ENCODE peak calls at places on chromosomes 7 and 10, in nine cellular contexts. Z, E, W, D, M, Q, X, Y and B are unnamed samples.

GRCh38 chr10:101569838-101570763 is 18.0 kb downstream of the POLL start:
- DNase-seq in Z (peak), E (peak), W (peak), D (peak), M (peak), Q (peak), X (peak), Y (peak), B (peak)

GRCh38 chr7:135098391-135098790 is 49.5 kb upstream of the TMEM140 start:
- DNase-seq in Z (no peak), E (no peak), W (peak), D (no peak), M (no peak), Q (no peak), X (no peak), Y (no peak), B (no peak)

GRCh38 chr10:25226775-25227682 is 52.2 kb downstream of the GPR158 start:
- DNase-seq in Z (peak), E (peak), W (peak), D (peak), M (no peak), Q (no peak), X (peak), Y (peak), B (peak)

GRCh38 chr10:71705582-71705981 is 14.0 kb downstream of the C10orf105 start:
- DNase-seq in Z (no peak), E (no peak), W (no peak), D (no peak), M (no peak), Q (no peak), X (no peak), Y (no peak), B (peak)

GRCh38 chr7:13851756-13852155 is 137.7 kb downstream of the ETV1 start:
- DNase-seq in Z (no peak), E (no peak), W (peak), D (peak), M (no peak), Q (no peak), X (no peak), Y (peak), B (peak)

GRCh38 chr7:85103352-85103751 is 83.5 kb downstream of the SEMA3D start:
- DNase-seq in Z (no peak), E (no peak), W (peak), D (no peak), M (no peak), Q (no peak), X (no peak), Y (no peak), B (no peak)

GRCh38 chr10:90407116-90407515 is 450.7 kb downstream of the HTR7 start:
- DNase-seq in Z (no peak), E (no peak), W (peak), D (peak), M (no peak), Q (no peak), X (no peak), Y (peak), B (no peak)

GRCh38 chr7:1950066-1950622 is 280.1 kb downstream of the ELFN1 start:
- DNase-seq in Z (no peak), E (no peak), W (no peak), D (no peak), M (no peak), Q (no peak), X (no peak), Y (no peak), B (no peak)

GRCh38 chr7:816751-817671 is 15.3 kb upstream of the SUN1 start:
- DNase-seq in Z (no peak), E (peak), W (no peak), D (peak), M (peak), Q (no peak), X (no peak), Y (peak), B (peak)

GRCh38 chr10:31262672-31263071 is 56.3 kb upstream of the ZEB1 start:
- DNase-seq in Z (no peak), E (no peak), W (peak), D (no peak), M (no peak), Q (no peak), X (no peak), Y (peak), B (no peak)

GRCh38 chr10:126628746-126629145 is 41.7 kb downstream of the C10orf90 start:
- DNase-seq in Z (peak), E (no peak), W (no peak), D (no peak), M (no peak), Q (peak), X (peak), Y (no peak), B (no peak)

GRCh38 chr10:1380075-1380793 is 324.0 kb downstream of the WDR37 start:
- DNase-seq in Z (no peak), E (no peak), W (no peak), D (no peak), M (no peak), Q (no peak), X (no peak), Y (no peak), B (no peak)